ENCODE peak calls at places on chromosomes 2 and 18, in nine cellular contexts. One of them, this sample, is unnamed.

GRCh38 chr2:15547100-15547499 is 14.0 kb downstream of the NBAS start:
- DNase-seq in GM13977: no peak
- DNase-seq in HS-27A: no peak
- DNase-seq in stomach: no peak
- DNase-seq in HL-60: no peak
- DNase-seq in endodermal cell: no peak
- DNase-seq in fibroblast of pulmonary artery: no peak
- DNase-seq in AG08396: no peak
- DNase-seq in ureter: no peak
- DNase-seq in this sample: no peak

GRCh38 chr2:64400103-64400728 is 53.7 kb upstream of the LGALSL start:
- DNase-seq in endodermal cell: no peak
- DNase-seq in stomach: no peak
- DNase-seq in ureter: no peak
- DNase-seq in HL-60: peak; percentile 17
- DNase-seq in HS-27A: no peak
- DNase-seq in GM13977: no peak
- DNase-seq in AG08396: no peak
- DNase-seq in fibroblast of pulmonary artery: peak; percentile 24
- DNase-seq in this sample: no peak

GRCh38 chr2:98148968-98149697 is 62.2 kb downstream of the VWA3B start:
- DNase-seq in endodermal cell: peak; percentile 54
- DNase-seq in AG08396: peak; percentile 72
- DNase-seq in fibroblast of pulmonary artery: peak; percentile 65
- DNase-seq in HS-27A: peak; percentile 41
- DNase-seq in GM13977: no peak
- DNase-seq in stomach: no peak
- DNase-seq in HL-60: no peak
- DNase-seq in ureter: no peak
- DNase-seq in this sample: peak; percentile 31

GRCh38 chr2:70946832-70947442 is 11.2 kb downstream of the ATP6V1B1 start:
- DNase-seq in HL-60: peak; percentile 42
- DNase-seq in HS-27A: no peak
- DNase-seq in stomach: peak; percentile 56
- DNase-seq in AG08396: peak; percentile 47
- DNase-seq in fibroblast of pulmonary artery: peak; percentile 73
- DNase-seq in GM13977: peak; percentile 62
- DNase-seq in endodermal cell: peak; percentile 91
- DNase-seq in ureter: peak; percentile 61
- DNase-seq in this sample: peak; percentile 54

GRCh38 chr2:142321706-142322280 is 191.0 kb upstream of the LRP1B start:
- DNase-seq in stomach: no peak
- DNase-seq in HL-60: peak; percentile 26
- DNase-seq in GM13977: no peak
- DNase-seq in fibroblast of pulmonary artery: no peak
- DNase-seq in AG08396: no peak
- DNase-seq in endodermal cell: no peak
- DNase-seq in ureter: no peak
- DNase-seq in HS-27A: no peak
- DNase-seq in this sample: no peak

GRCh38 chr2:238286551-238286950 is 1.9 kb downstream of the PER2 start:
- DNase-seq in ureter: peak; percentile 74
- DNase-seq in HL-60: peak; percentile 53
- DNase-seq in HS-27A: no peak
- DNase-seq in AG08396: peak; percentile 63
- DNase-seq in GM13977: no peak
- DNase-seq in endodermal cell: no peak
- DNase-seq in fibroblast of pulmonary artery: peak; percentile 76
- DNase-seq in stomach: peak; percentile 85
- DNase-seq in this sample: peak; percentile 52

GRCh38 chr2:224869601-224870000 is 153.4 kb upstream of the CCDC195 start:
- DNase-seq in AG08396: peak; percentile 73
- DNase-seq in endodermal cell: no peak
- DNase-seq in ureter: no peak
- DNase-seq in fibroblast of pulmonary artery: peak; percentile 88
- DNase-seq in stomach: no peak
- DNase-seq in HS-27A: no peak
- DNase-seq in HL-60: no peak
- DNase-seq in GM13977: no peak
- DNase-seq in this sample: peak; percentile 85

GRCh38 chr2:71129891-71130324 is at the start of gene MCEE:
- DNase-seq in HL-60: peak; percentile 90
- DNase-seq in HS-27A: peak; percentile 46
- DNase-seq in AG08396: peak; percentile 88
- DNase-seq in fibroblast of pulmonary artery: peak; percentile 86
- DNase-seq in stomach: peak; percentile 91
- DNase-seq in ureter: peak; percentile 93
- DNase-seq in GM13977: peak; percentile 88
- DNase-seq in endodermal cell: peak; percentile 96
- DNase-seq in this sample: peak; percentile 93

GRCh38 chr2:150978053-150978452 is 283.6 kb downstream of the RBM43 start:
- DNase-seq in GM13977: no peak
- DNase-seq in AG08396: no peak
- DNase-seq in stomach: no peak
- DNase-seq in HS-27A: no peak
- DNase-seq in HL-60: no peak
- DNase-seq in fibroblast of pulmonary artery: no peak
- DNase-seq in endodermal cell: peak; percentile 55
- DNase-seq in ureter: no peak
- DNase-seq in this sample: no peak

GRCh38 chr18:51537487-51537886 is 340.0 kb upstream of the MEX3C start:
- DNase-seq in ureter: no peak
- DNase-seq in stomach: no peak
- DNase-seq in HS-27A: no peak
- DNase-seq in HL-60: peak; percentile 51
- DNase-seq in fibroblast of pulmonary artery: peak; percentile 73
- DNase-seq in endodermal cell: peak; percentile 80
- DNase-seq in AG08396: no peak
- DNase-seq in GM13977: no peak
- DNase-seq in this sample: no peak

GRCh38 chr18:48851563-48851962 is 99.2 kb downstream of the SMAD7 start:
- DNase-seq in stomach: no peak
- DNase-seq in GM13977: no peak
- DNase-seq in HS-27A: no peak
- DNase-seq in endodermal cell: peak; percentile 67
- DNase-seq in ureter: peak; percentile 54
- DNase-seq in AG08396: no peak
- DNase-seq in HL-60: peak; percentile 27
- DNase-seq in fibroblast of pulmonary artery: peak; percentile 53
- DNase-seq in this sample: no peak

GRCh38 chr2:26462511-26463251 is 15.2 kb downstream of the OTOF start:
- DNase-seq in fibroblast of pulmonary artery: peak; percentile 56
- DNase-seq in ureter: no peak
- DNase-seq in GM13977: peak; percentile 56
- DNase-seq in endodermal cell: peak; percentile 93
- DNase-seq in HS-27A: peak; percentile 11
- DNase-seq in HL-60: peak; percentile 36
- DNase-seq in stomach: peak; percentile 56
- DNase-seq in AG08396: peak; percentile 84
- DNase-seq in this sample: peak; percentile 81

GRCh38 chr2:234427081-234428058 is 69.5 kb downstream of the ARL4C start:
- DNase-seq in HS-27A: no peak
- DNase-seq in HL-60: no peak
- DNase-seq in endodermal cell: peak; percentile 87
- DNase-seq in GM13977: no peak
- DNase-seq in stomach: no peak
- DNase-seq in fibroblast of pulmonary artery: peak; percentile 90
- DNase-seq in AG08396: peak; percentile 72
- DNase-seq in ureter: no peak
- DNase-seq in this sample: peak; percentile 70

GRCh38 chr2:43083710-43084698 is 142.4 kb downstream of the ZFP36L2 start:
- DNase-seq in stomach: no peak
- DNase-seq in HL-60: no peak
- DNase-seq in HS-27A: no peak
- DNase-seq in fibroblast of pulmonary artery: peak; percentile 81
- DNase-seq in endodermal cell: peak; percentile 70
- DNase-seq in GM13977: no peak
- DNase-seq in AG08396: peak; percentile 74
- DNase-seq in ureter: no peak
- DNase-seq in this sample: peak; percentile 66

GRCh38 chr2:25534455-25534854 is 138.9 kb downstream of the DTNB start:
- DNase-seq in endodermal cell: no peak
- DNase-seq in fibroblast of pulmonary artery: no peak
- DNase-seq in AG08396: no peak
- DNase-seq in GM13977: no peak
- DNase-seq in HS-27A: no peak
- DNase-seq in HL-60: no peak
- DNase-seq in stomach: no peak
- DNase-seq in ureter: no peak
- DNase-seq in this sample: no peak

GRCh38 chr2:20551231-20551944 is 99.5 kb downstream of the HS1BP3 start:
- DNase-seq in AG08396: peak; percentile 42
- DNase-seq in GM13977: no peak
- DNase-seq in HS-27A: no peak
- DNase-seq in endodermal cell: no peak
- DNase-seq in ureter: no peak
- DNase-seq in fibroblast of pulmonary artery: no peak
- DNase-seq in HL-60: no peak
- DNase-seq in stomach: peak; percentile 65
- DNase-seq in this sample: peak; percentile 58

GRCh38 chr18:48554610-48555400 is 16.0 kb downstream of the CTIF start:
- DNase-seq in stomach: no peak
- DNase-seq in ureter: no peak
- DNase-seq in fibroblast of pulmonary artery: no peak
- DNase-seq in endodermal cell: no peak
- DNase-seq in HS-27A: no peak
- DNase-seq in AG08396: no peak
- DNase-seq in HL-60: no peak
- DNase-seq in GM13977: no peak
- DNase-seq in this sample: no peak

GRCh38 chr2:236744316-236745105 is 174.9 kb downstream of the ACKR3 start:
- DNase-seq in fibroblast of pulmonary artery: peak; percentile 96
- DNase-seq in stomach: no peak
- DNase-seq in endodermal cell: no peak
- DNase-seq in HL-60: no peak
- DNase-seq in ureter: no peak
- DNase-seq in AG08396: peak; percentile 73
- DNase-seq in GM13977: no peak
- DNase-seq in HS-27A: no peak
- DNase-seq in this sample: peak; percentile 91

GRCh38 chr2:72696559-72696958 is 129.3 kb downstream of the EXOC6B start:
- DNase-seq in GM13977: no peak
- DNase-seq in fibroblast of pulmonary artery: no peak
- DNase-seq in ureter: no peak
- DNase-seq in HS-27A: no peak
- DNase-seq in AG08396: no peak
- DNase-seq in endodermal cell: no peak
- DNase-seq in stomach: no peak
- DNase-seq in HL-60: no peak
- DNase-seq in this sample: no peak

GRCh38 chr2:119290859-119291587 is 67.4 kb downstream of the STEAP3 start:
- DNase-seq in HS-27A: peak; percentile 41
- DNase-seq in AG08396: peak; percentile 70
- DNase-seq in ureter: peak; percentile 90
- DNase-seq in endodermal cell: peak; percentile 98
- DNase-seq in HL-60: peak; percentile 77
- DNase-seq in stomach: peak; percentile 87
- DNase-seq in GM13977: peak; percentile 80
- DNase-seq in fibroblast of pulmonary artery: peak; percentile 63
- DNase-seq in this sample: peak; percentile 68

GRCh38 chr2:168715849-168716248 is 86.6 kb upstream of the NOSTRIN start:
- DNase-seq in AG08396: no peak
- DNase-seq in fibroblast of pulmonary artery: no peak
- DNase-seq in GM13977: no peak
- DNase-seq in HL-60: no peak
- DNase-seq in ureter: no peak
- DNase-seq in HS-27A: no peak
- DNase-seq in endodermal cell: no peak
- DNase-seq in stomach: no peak
- DNase-seq in this sample: no peak